ENCODE peak calls at places on chromosomes 5 and 9, in four cellular contexts. B is pancreas; I is KG1; C is activated naive CD4-positive, alpha-beta T cell. T is an unnamed sample.

GRCh38 chr5:81802625-81803024 is 51.7 kb upstream of the SSBP2 start:
- DNase-seq in B (no peak), C (no peak), I (no peak), T (no peak)

GRCh38 chr5:134536876-134537275 is 11.4 kb downstream of the JADE2 start:
- DNase-seq in I (no peak), C (no peak), B (no peak), T (no peak)

GRCh38 chr9:129336601-129337286 is 158.7 kb upstream of the IER5L start:
- DNase-seq in I (no peak), B (no peak), C (no peak), T (no peak)

GRCh38 chr9:34493972-34494535 is 28.7 kb downstream of the ENHO start:
- DNase-seq in C (peak), B (peak), I (no peak), T (no peak)

GRCh38 chr9:113604393-113604792 is 140.9 kb downstream of the RGS3 start:
- DNase-seq in B (no peak), C (no peak), I (no peak), T (no peak)

GRCh38 chr5:153900703-153901395 is 137.9 kb downstream of the FAM114A2 start:
- DNase-seq in C (no peak), B (no peak), I (no peak), T (no peak)

GRCh38 chr5:82296929-82297328 is 18.8 kb upstream of the RPS23 start:
- DNase-seq in C (no peak), I (no peak), B (no peak), T (no peak)

GRCh38 chr5:133347039-133347438 is 265.3 kb downstream of the FSTL4 start:
- DNase-seq in C (no peak), B (no peak), I (no peak), T (no peak)

GRCh38 chr5:128637031-128637430 is 99.0 kb upstream of the FBN2 start:
- DNase-seq in C (no peak), I (no peak), B (no peak), T (no peak)

GRCh38 chr5:154761062-154761740 is 6.0 kb downstream of the LARP1 start:
- DNase-seq in B (no peak), C (no peak), I (no peak), T (no peak)

GRCh38 chr5:68540798-68541590 is 325.4 kb downstream of the PIK3R1 start:
- DNase-seq in C (no peak), B (no peak), I (no peak), T (no peak)

GRCh38 chr9:2041736-2042135 is 26.6 kb downstream of the SMARCA2 start:
- DNase-seq in I (no peak), B (no peak), C (no peak), T (no peak)

GRCh38 chr9:38063363-38063707 is 5.7 kb downstream of the SHB start:
- DNase-seq in B (no peak), C (no peak), I (no peak), T (no peak)

GRCh38 chr5:178606269-178606668 is 16.1 kb upstream of the COL23A1 start:
- DNase-seq in C (no peak), B (no peak), I (no peak), T (no peak)

GRCh38 chr5:118723021-118723338 is 265.4 kb downstream of the DTWD2 start:
- DNase-seq in C (no peak), B (no peak), I (no peak), T (no peak)

GRCh38 chr9:110443878-110444245 is 106.2 kb upstream of the TXNDC8 start:
- DNase-seq in C (no peak), B (no peak), I (no peak), T (no peak)

GRCh38 chr5:68932830-68933434 is 160.9 kb upstream of the SLC30A5 start:
- DNase-seq in C (no peak), B (no peak), I (no peak), T (no peak)

GRCh38 chr9:121541256-121541655 is 41.6 kb upstream of the GGTA1 start:
- DNase-seq in C (no peak), B (no peak), I (no peak), T (no peak)

GRCh38 chr5:148990817-148991216 is 72.0 kb downstream of the SH3TC2 start:
- DNase-seq in B (no peak), I (no peak), C (no peak), T (no peak)

GRCh38 chr5:93746406-93747056 is 5.1 kb upstream of the POU5F2 start:
- DNase-seq in I (no peak), C (no peak), B (no peak), T (no peak)

T was measured in NCI-H2171 treated with DMSO at 0.1 percent for 48 hours.